ENCODE peak calls at places on chromosomes 7 and 10, in five cellular contexts. I is brain microvascular endothelial cell; U is WERI-Rb-1; Q is DMS53; G is activated T-helper 1 cell treated with anti-CD3 and anti-CD28 coated beads, Interleukin-12 subunit alpha, Interleukin-12 subunit beta, Interleukin-2, Interleukin-4 antibody, amounts not matched to agents 30 ng/mL and 10 ng/mL and 1 ng/mL, durations not matched to agents 14 hours and 24 hours and 36 hours. F is an unnamed sample.
A peak's percentile ranks its signal among the peaks of the same experiment; 100 is the strongest.

GRCh38 chr10:97101166-97101940 is 84.4 kb downstream of the SLIT1 start:
- DNase-seq in I (no peak), U (no peak), Q (no peak), G (no peak), F (no peak)

GRCh38 chr7:50349963-50350944 is 45.7 kb downstream of the IKZF1 start:
- DNase-seq in I (no peak), U (no peak), Q (no peak), G (peak; percentile 77), F (no peak)

GRCh38 chr7:144437370-144438191 is 34.1 kb upstream of the NOBOX start:
- DNase-seq in I (peak; percentile 86), U (peak; percentile 70), Q (peak; percentile 86), G (peak; percentile 13), F (no peak)

GRCh38 chr7:112723416-112723815 is 66.8 kb downstream of the TMEM168 start:
- DNase-seq in I (peak; percentile 39), U (no peak), Q (no peak), G (no peak), F (no peak)

GRCh38 chr10:132065491-132066105 is at the start of gene JAKMIP3:
- DNase-seq in I (peak; percentile 93), U (no peak), Q (peak; percentile 87), G (no peak), F (no peak)

GRCh38 chr7:157041004-157041403 is 30.5 kb upstream of the MNX1 start:
- DNase-seq in I (no peak), U (no peak), Q (peak; percentile 52), G (no peak), F (no peak)

GRCh38 chr10:89207801-89208551 is 859 bp upstream of the CH25H start:
- DNase-seq in I (no peak), U (peak; percentile 23), Q (peak; percentile 74), G (no peak), F (peak; percentile 3)

GRCh38 chr10:124734311-124735166 is 9.6 kb downstream of the FAM53B start:
- DNase-seq in I (no peak), U (no peak), Q (no peak), G (no peak), F (no peak)

GRCh38 chr10:131812012-131812403 is 88.8 kb upstream of the PPP2R2D start:
- DNase-seq in I (no peak), U (no peak), Q (no peak), G (no peak), F (no peak)

GRCh38 chr7:50595538-50596102 is 30.4 kb upstream of the DDC start:
- DNase-seq in I (peak; percentile 54), U (peak; percentile 61), Q (peak; percentile 84), G (no peak), F (no peak)

GRCh38 chr10:131819241-131820072 is 81.4 kb upstream of the PPP2R2D start:
- DNase-seq in I (no peak), U (peak; percentile 55), Q (no peak), G (no peak), F (no peak)

GRCh38 chr7:25319707-25320106 is 91.4 kb upstream of the NPVF start:
- DNase-seq in I (no peak), U (no peak), Q (no peak), G (no peak), F (no peak)

GRCh38 chr7:1474736-1475135 is 15.5 kb upstream of the MICALL2 start:
- DNase-seq in I (no peak), U (no peak), Q (peak; percentile 40), G (no peak), F (no peak)

GRCh38 chr7:47809387-47809786 is 138.9 kb downstream of the PKD1L1 start:
- DNase-seq in I (no peak), U (no peak), Q (peak; percentile 57), G (no peak), F (no peak)

GRCh38 chr10:48773580-48773979 is 88.9 kb downstream of the WDFY4 start:
- DNase-seq in I (no peak), U (no peak), Q (no peak), G (no peak), F (no peak)

GRCh38 chr10:5948208-5948585 is 29.1 kb downstream of the IL15RA start:
- DNase-seq in I (no peak), U (no peak), Q (no peak), G (no peak), F (no peak)